ENCODE peak calls at places on chromosomes 7 and 10, in four cellular contexts. M is Panc1, R is adrenal gland, K is GM06990. P is an unnamed sample.

GRCh38 chr10:86269332-86269731 is 97.3 kb downstream of the GRID1 start:
- DNase-seq in M (no peak), R (peak), K (no peak), P (no peak)

GRCh38 chr10:129946868-129947267 is 17.2 kb downstream of the EBF3 start:
- DNase-seq in M (no peak), R (no peak), K (no peak), P (no peak)

GRCh38 chr7:77308792-77309191 is 107.4 kb downstream of the GSAP start:
- DNase-seq in M (no peak), R (no peak), K (no peak), P (no peak)

GRCh38 chr10:104120061-104120460 is 1.9 kb upstream of the SFR1 start:
- DNase-seq in M (no peak), R (no peak), K (no peak), P (no peak)

GRCh38 chr10:5038703-5039102 is 35.0 kb upstream of the AKR1C2 start:
- DNase-seq in M (no peak), R (no peak), K (no peak), P (no peak)

GRCh38 chr7:150755473-150756099 is 18.4 kb downstream of the GIMAP5 start:
- DNase-seq in M (no peak), R (no peak), K (peak), P (no peak)

GRCh38 chr10:95295031-95295755 is 4.4 kb upstream of the PDLIM1 start:
- DNase-seq in M (no peak), R (peak), K (peak), P (no peak)

GRCh38 chr10:79052311-79053080 is 16.3 kb upstream of the ZMIZ1 start:
- DNase-seq in M (no peak), R (no peak), K (no peak), P (no peak)

GRCh38 chr7:129017933-129018538 is 36.9 kb downstream of the TNPO3 start:
- DNase-seq in M (no peak), R (no peak), K (peak), P (no peak)

DNA sequence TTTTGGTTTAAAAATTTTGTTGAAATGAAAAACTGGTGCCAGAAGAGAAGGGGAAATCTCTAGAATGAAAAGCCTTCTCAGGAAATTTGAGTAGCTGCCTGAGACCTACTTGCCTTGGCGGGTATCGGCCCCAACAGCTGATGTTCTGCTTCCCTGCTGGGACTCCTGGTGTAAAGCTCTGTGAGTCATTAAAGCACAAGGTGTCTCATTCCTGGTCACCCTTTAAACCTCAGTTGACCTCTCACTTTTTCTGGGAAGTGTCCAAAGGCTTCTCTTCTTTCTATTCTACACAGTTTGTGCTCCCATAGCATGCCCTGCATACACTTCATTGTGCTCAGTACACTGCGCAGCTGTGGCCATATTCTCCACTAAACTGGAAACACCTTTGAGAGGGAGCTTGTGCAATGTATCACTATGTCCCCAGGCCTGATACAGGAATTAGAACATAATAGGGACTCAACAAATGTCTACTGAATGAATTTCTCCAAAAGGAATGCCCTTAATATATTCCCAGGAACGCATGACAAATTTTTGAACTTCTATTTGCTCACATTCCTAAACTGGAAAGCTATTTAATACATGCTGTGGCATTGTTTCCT is 303.9 kb downstream of the SDHAF3 start:
- DNase-seq in M (no peak), R (no peak), K (no peak), P (no peak)
- TF ChIP-seq CTCF in M (no peak), R (no peak), K (no peak), P (no peak)

DNA sequence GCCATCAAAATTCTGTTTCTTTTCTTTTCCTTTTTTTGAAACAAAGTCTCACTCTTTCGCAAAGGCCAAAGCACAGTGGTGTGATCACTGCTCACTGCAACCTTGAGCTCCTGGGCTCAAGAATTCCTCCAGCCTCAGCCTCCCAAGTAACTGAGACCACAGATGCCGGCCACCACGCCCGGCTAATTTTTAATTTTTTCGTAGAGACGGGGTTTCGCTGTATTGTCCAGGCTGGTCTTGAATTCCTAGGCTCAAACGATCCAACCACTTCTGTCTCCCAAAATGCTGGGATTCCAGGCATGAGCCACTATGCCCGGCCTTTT is 25.7 kb upstream of the TRIM56 start:
- DNase-seq in M (no peak), R (no peak), K (no peak), P (no peak)
- TF ChIP-seq CTCF in M (no peak), R (no peak), K (no peak), P (no peak)

GRCh38 chr7:79176859-79177477 is 276.5 kb downstream of the MAGI2 start:
- DNase-seq in M (peak), R (peak), K (no peak), P (no peak)
- TF ChIP-seq CTCF in M (peak), R (peak), K (peak), P (peak)

GRCh38 chr10:87658858-87659555 is 671 bp upstream of the PAPSS2 start:
- DNase-seq in M (no peak), R (no peak), K (no peak), P (no peak)

GRCh38 chr10:87661861-87662785 is 2.4 kb downstream of the PAPSS2 start:
- DNase-seq in M (no peak), R (no peak), K (no peak), P (no peak)

GRCh38 chr10:87660484-87661133 is 931 bp downstream of the PAPSS2 start:
- DNase-seq in M (no peak), R (peak), K (no peak), P (no peak)

GRCh38 chr10:87658383-87658795 is 1.3 kb upstream of the PAPSS2 start:
- DNase-seq in M (no peak), R (no peak), K (no peak), P (no peak)

GRCh38 chr10:87659571-87660483 is at the start of gene PAPSS2:
- DNase-seq in M (no peak), R (peak), K (peak), P (peak)
- TF ChIP-seq CTCF in M (no peak), R (no peak), K (peak), P (no peak)

GRCh38 chr7:4450483-4450882 is 231.6 kb upstream of the FOXK1 start:
- DNase-seq in M (no peak), R (no peak), K (no peak), P (no peak)
- TF ChIP-seq CTCF in M (no peak), R (no peak), K (no peak), P (no peak)

GRCh38 chr10:87641065-87641464 is 18.6 kb upstream of the PAPSS2 start:
- DNase-seq in M (no peak), R (no peak), K (no peak), P (no peak)

GRCh38 chr10:87643920-87644319 is 15.8 kb upstream of the PAPSS2 start:
- DNase-seq in M (no peak), R (no peak), K (peak), P (no peak)

GRCh38 chr10:87640043-87640442 is 19.6 kb upstream of the PAPSS2 start:
- DNase-seq in M (no peak), R (no peak), K (no peak), P (no peak)

GRCh38 chr10:87642486-87642885 is 17.2 kb upstream of the PAPSS2 start:
- DNase-seq in M (no peak), R (peak), K (no peak), P (no peak)

DNA sequence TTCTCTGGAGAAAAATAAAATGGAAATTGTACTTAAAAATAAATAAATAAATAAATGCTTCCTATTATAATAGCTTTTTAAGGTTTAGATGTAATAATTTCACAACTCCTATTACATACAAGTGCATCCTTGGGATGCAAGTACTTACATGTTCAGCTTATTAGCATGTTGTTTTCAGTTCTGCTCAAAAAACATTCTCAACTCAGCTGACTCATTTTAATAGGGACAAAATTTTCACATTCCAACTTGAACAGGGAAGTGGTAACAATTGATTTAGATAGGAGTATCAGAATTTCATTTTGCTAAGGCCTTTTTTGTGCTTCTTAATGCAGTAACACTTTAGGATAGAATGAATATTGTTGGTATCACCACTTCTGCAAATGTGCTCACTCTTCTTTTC is 16.7 kb upstream of the PAPSS2 start:
- DNase-seq in M (no peak), R (no peak), K (no peak), P (no peak)
- TF ChIP-seq CTCF in M (no peak), R (no peak), K (no peak), P (no peak)